ENCODE peak calls at places on chromosomes 12 and 14, in four cellular contexts. I is tibial nerve, R is tibial artery, T is adrenal gland. F is an unnamed sample.
A peak's percentile ranks its signal among the peaks of the same experiment; 100 is the strongest.

GRCh38 chr12:57582440-57582839 is 8.6 kb upstream of the PIP4K2C start:
- DNase-seq in I (no peak), R (no peak), T (no peak), F (no peak)

GRCh38 chr14:65461730-65462129 is 49.2 kb downstream of the FUT8 start:
- DNase-seq in I (no peak), R (no peak), T (no peak), F (no peak)

GRCh38 chr12:49352351-49352750 is 5.7 kb downstream of the DNAJC22 start:
- DNase-seq in I (no peak), R (no peak), T (no peak), F (no peak)

GRCh38 chr12:124626841-124627502 is 59.6 kb upstream of the NCOR2 start:
- DNase-seq in I (peak; percentile 79), R (peak; percentile 80), T (peak; percentile 60), F (peak; percentile 88)

GRCh38 chr14:70907996-70908917 is 998 bp downstream of the PCNX1 start:
- DNase-seq in I (peak; percentile 33), R (peak; percentile 71), T (peak; percentile 93), F (peak; percentile 73)

GRCh38 chr12:34400986-34401658 is 378.8 kb downstream of the ALG10 start:
- DNase-seq in I (no peak), R (peak; percentile 9), T (peak; percentile 10), F (peak; percentile 30)

GRCh38 chr12:40864891-40865290 is 172.7 kb downstream of the CNTN1 start:
- DNase-seq in I (no peak), R (no peak), T (no peak), F (no peak)

GRCh38 chr12:56724989-56725722 is at the start of gene NACA:
- DNase-seq in I (peak; percentile 97), R (peak; percentile 100), T (peak; percentile 99), F (peak; percentile 100)

GRCh38 chr12:92928431-92928961 is 599 bp downstream of the EEA1 start:
- DNase-seq in I (peak; percentile 13), R (peak; percentile 50), T (peak; percentile 42), F (peak; percentile 84)

GRCh38 chr12:30806989-30807694 is 52.4 kb upstream of the CAPRIN2 start:
- DNase-seq in I (peak; percentile 28), R (no peak), T (peak; percentile 58), F (no peak)

GRCh38 chr14:22429546-22429945 is 159.5 kb downstream of the DAD1 start:
- DNase-seq in I (no peak), R (no peak), T (no peak), F (no peak)

GRCh38 chr12:66563220-66563619 is 115.7 kb downstream of the GRIP1 start:
- DNase-seq in I (no peak), R (no peak), T (no peak), F (no peak)

GRCh38 chr12:68178774-68179439 is 19.4 kb upstream of the IFNG start:
- DNase-seq in I (no peak), R (no peak), T (no peak), F (no peak)

GRCh38 chr12:123063535-123063934 is 83.1 kb downstream of the ARL6IP4 start:
- DNase-seq in I (no peak), R (no peak), T (no peak), F (no peak)

GRCh38 chr14:33986804-33987203 is 35.9 kb upstream of the EGLN3 start:
- DNase-seq in I (no peak), R (no peak), T (no peak), F (no peak)

GRCh38 chr14:66379116-66379515 is 107.1 kb upstream of the CCDC196 start:
- DNase-seq in I (no peak), R (no peak), T (peak; percentile 86), F (no peak)

GRCh38 chr12:93273834-93274705 is 103.7 kb upstream of the NUDT4 start:
- DNase-seq in I (no peak), R (no peak), T (no peak), F (no peak)

GRCh38 chr12:48818831-48819590 is 715 bp downstream of the CACNB3 start:
- DNase-seq in I (no peak), R (no peak), T (no peak), F (no peak)

GRCh38 chr12:130431176-130431575 is 93.5 kb downstream of the PIWIL1 start:
- DNase-seq in I (no peak), R (no peak), T (no peak), F (peak; percentile 12)

GRCh38 chr14:80669416-80669815 is 272.1 kb downstream of the CEP128 start:
- DNase-seq in I (no peak), R (no peak), T (no peak), F (no peak)

GRCh38 chr12:96371787-96372699 is 28.2 kb downstream of the CDK17 start:
- DNase-seq in I (no peak), R (no peak), T (no peak), F (no peak)

GRCh38 chr14:98262566-98262965 is 1009.4 kb downstream of the BCL11B start:
- DNase-seq in I (no peak), R (no peak), T (no peak), F (no peak)

GRCh38 chr12:117680311-117680710 is 288.5 kb downstream of the KSR2 start:
- DNase-seq in I (no peak), R (no peak), T (no peak), F (no peak)

GRCh38 chr12:12079291-12079690 is 8.6 kb downstream of the BCL2L14 start:
- DNase-seq in I (no peak), R (no peak), T (no peak), F (no peak)

GRCh38 chr14:53391631-53392030 is 238.5 kb upstream of the DDHD1 start:
- DNase-seq in I (no peak), R (no peak), T (no peak), F (no peak)

GRCh38 chr12:46786774-46787173 is 39.0 kb downstream of the SLC38A4 start:
- DNase-seq in I (no peak), R (no peak), T (no peak), F (no peak)

GRCh38 chr14:36655571-36655962 is 6.1 kb upstream of the PAX9 start:
- DNase-seq in I (no peak), R (no peak), T (no peak), F (no peak)
- H3K9me3 ChIP-seq in I (no peaks in the 10 kb centered on the region), R (no peaks in the 10 kb centered on the region), T (no peaks in the 10 kb centered on the region), F (peaks cover 3% of the 10 kb centered on the region)

GRCh38 chr12:121720762-121721161 is 8.2 kb downstream of the TMEM120B start:
- DNase-seq in I (no peak), R (no peak), T (no peak), F (no peak)

GRCh38 chr12:121724930-121725329 is 12.4 kb downstream of the TMEM120B start:
- DNase-seq in I (no peak), R (no peak), T (no peak), F (no peak)

GRCh38 chr12:121725420-121725819 is 12.9 kb downstream of the TMEM120B start:
- DNase-seq in I (no peak), R (no peak), T (no peak), F (no peak)

GRCh38 chr12:121719926-121720414 is 7.4 kb downstream of the TMEM120B start:
- DNase-seq in I (no peak), R (no peak), T (no peak), F (no peak)

GRCh38 chr12:121723200-121723599 is 10.6 kb downstream of the TMEM120B start:
- DNase-seq in I (no peak), R (no peak), T (no peak), F (no peak)
- H3K36me3 ChIP-seq in I (no peaks in the 10 kb centered on the region), R (no peaks in the 10 kb centered on the region), T (no peaks in the 10 kb centered on the region), F (no peaks in the 10 kb centered on the region)

DNA sequence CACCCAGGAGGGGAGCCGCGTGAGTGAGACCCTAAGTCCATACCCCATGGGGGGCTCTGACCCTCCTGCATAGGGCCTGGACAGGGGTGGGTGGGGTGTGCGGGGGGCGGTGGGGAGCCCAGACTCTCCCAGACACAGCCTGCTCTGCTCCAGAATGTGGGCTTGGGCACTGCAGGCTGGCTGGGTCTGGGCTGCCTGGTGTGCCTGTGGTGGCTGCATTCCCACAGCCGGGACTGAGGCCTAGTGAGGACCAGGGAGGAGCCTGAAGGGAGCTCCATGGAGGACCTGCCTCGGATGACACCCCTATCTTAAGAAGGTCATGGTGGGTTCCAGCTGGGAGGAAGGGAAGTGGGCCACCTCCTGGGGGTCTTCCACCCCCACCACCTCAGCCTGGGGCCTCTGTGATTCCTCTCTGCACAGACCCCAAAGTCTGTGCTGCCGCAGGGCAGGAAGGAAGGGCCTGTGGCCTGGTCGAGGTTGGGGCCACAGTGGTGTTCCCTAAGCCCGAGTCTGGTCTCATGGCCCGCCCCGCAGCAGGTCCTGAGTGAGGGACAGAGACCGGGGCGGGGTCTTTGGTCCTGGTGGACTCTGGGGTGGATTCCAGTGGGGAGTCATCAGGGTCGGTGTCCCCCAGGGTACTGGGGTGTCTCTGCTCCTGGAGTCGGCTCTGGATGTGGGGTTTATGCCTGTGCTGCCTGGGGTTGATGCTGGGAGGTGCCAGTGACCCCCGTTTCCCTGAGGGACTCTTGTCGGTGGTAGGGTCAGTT is 392.3 kb downstream of the TMEM121 start:
- DNase-seq in I (no peak), R (peak; percentile 16), T (no peak), F (peak; percentile 32)
- H3K4me1 ChIP-seq in I (no peaks in the 10 kb centered on the region), R (no peaks in the 10 kb centered on the region), T (no peaks in the 10 kb centered on the region), F (no peaks in the 10 kb centered on the region)

GRCh38 chr14:58599145-58599544 is 38.6 kb upstream of the DACT1 start:
- DNase-seq in I (no peak), R (no peak), T (no peak), F (no peak)

GRCh38 chr14:58593977-58594376 is 43.8 kb upstream of the DACT1 start:
- DNase-seq in I (no peak), R (no peak), T (no peak), F (no peak)

GRCh38 chr14:58599707-58600106 is 38.1 kb upstream of the DACT1 start:
- DNase-seq in I (no peak), R (no peak), T (no peak), F (no peak)

GRCh38 chr14:58598028-58598850 is 39.5 kb upstream of the DACT1 start:
- DNase-seq in I (no peak), R (no peak), T (no peak), F (no peak)
- H3K9me3 ChIP-seq in I (no peaks in the 10 kb centered on the region), R (no peaks in the 10 kb centered on the region), T (no peaks in the 10 kb centered on the region), F (no peaks in the 10 kb centered on the region)

F was measured in aorta.